ENCODE peak calls at places on chromosomes 6 and 20, in five cellular contexts. I is heart right ventricle, A is psoas muscle, O is NCI-H526 treated with DMSO at 0.1 percent for 48 hours, N is COR-L47. R is an unnamed sample.
A peak's percentile ranks its signal among the peaks of the same experiment; 100 is the strongest.

GRCh38 chr6:33116417-33116816 is 40.6 kb downstream of the HLA-DPB1 start:
- DNase-seq in I (no peak), A (no peak), O (peak; percentile 45), N (no peak), R (no peak)

GRCh38 chr20:57308451-57309410 is 20.9 kb upstream of the SPO11 start:
- DNase-seq in I (no peak), A (no peak), O (no peak), N (no peak), R (no peak)

GRCh38 chr6:156279306-156279969 is 497.7 kb upstream of the ARID1B start:
- DNase-seq in I (no peak), A (no peak), O (no peak), N (no peak), R (no peak)

GRCh38 chr20:61120595-61121515 is 131.2 kb upstream of the CDH4 start:
- DNase-seq in I (peak; percentile 34), A (no peak), O (peak; percentile 66), N (peak; percentile 51), R (peak; percentile 22)

GRCh38 chr20:61303675-61304074 is 51.6 kb downstream of the CDH4 start:
- DNase-seq in I (no peak), A (no peak), O (no peak), N (peak; percentile 52), R (no peak)

GRCh38 chr6:79494841-79495240 is 42.4 kb downstream of the LCA5 start:
- DNase-seq in I (no peak), A (no peak), O (no peak), N (no peak), R (no peak)

GRCh38 chr6:39882567-39882953 is 51.7 kb downstream of the MOCS1 start:
- DNase-seq in I (peak; percentile 67), A (peak; percentile 48), O (no peak), N (no peak), R (no peak)

GRCh38 chr6:18263561-18264337 is 581 bp downstream of the DEK start:
- DNase-seq in I (peak; percentile 71), A (peak; percentile 79), O (peak; percentile 61), N (peak; percentile 79), R (peak; percentile 76)

GRCh38 chr6:84037425-84038089 is 4.0 kb downstream of the MRAP2 start:
- DNase-seq in I (no peak), A (no peak), O (no peak), N (no peak), R (no peak)

GRCh38 chr20:40481337-40481736 is 207.7 kb downstream of the MAFB start:
- DNase-seq in I (no peak), A (no peak), O (no peak), N (no peak), R (no peak)

GRCh38 chr6:16130437-16130891 is 1.6 kb downstream of the MYLIP start:
- DNase-seq in I (no peak), A (no peak), O (no peak), N (no peak), R (no peak)

GRCh38 chr6:88695936-88696335 is 267.5 kb downstream of the RNGTT start:
- DNase-seq in I (no peak), A (no peak), O (no peak), N (no peak), R (no peak)

GRCh38 chr6:170286246-170286933 is 4.5 kb downstream of the DLL1 start:
- DNase-seq in I (peak; percentile 54), A (no peak), O (no peak), N (no peak), R (peak; percentile 28)

GRCh38 chr6:34207695-34208443 is 28.8 kb upstream of the HMGA1 start:
- DNase-seq in I (no peak), A (no peak), O (no peak), N (no peak), R (no peak)

GRCh38 chr6:52493669-52494068 is 73.5 kb downstream of the EFHC1 start:
- DNase-seq in I (no peak), A (no peak), O (no peak), N (no peak), R (no peak)

GRCh38 chr6:328184-328670 is 35.9 kb downstream of the DUSP22 start:
- DNase-seq in I (peak; percentile 36), A (peak; percentile 55), O (no peak), N (no peak), R (no peak)

GRCh38 chr6:38262041-38262440 is 377.7 kb downstream of the BTBD9 start:
- DNase-seq in I (peak; percentile 15), A (no peak), O (no peak), N (no peak), R (no peak)

GRCh38 chr6:40082278-40083043 is 148.2 kb upstream of the MOCS1 start:
- DNase-seq in I (no peak), A (no peak), O (no peak), N (no peak), R (no peak)

R was measured in NCI-H2081.